ENCODE peak calls at places on chromosomes 4 and X, in ten cellular contexts. W is stimulated activated CD4-positive, alpha-beta T cell treated with anti-CD3 and anti-CD28 coated beads, Interleukin-15, amount 100 ng/mL, for 1 hour; X is kidney; B is CD4-positive, alpha-beta T cell; Z is iris pigment epithelial cell; D is GM04503; U is stimulated activated naive CD8-positive, alpha-beta T cell treated with anti-CD3 and anti-CD28 coated beads, Interleukin-15, Interleukin-2, amounts not matched to agents 100 U/mL and 50 U/mL, for 24 hours; A is DMS153; H is RPMI7951; O is NCI-H510A treated with DMSO at 0.1 percent for 48 hours. V is an unnamed sample.

GRCh38 chr4:48184891-48185290 is 50.8 kb upstream of the TXK start:
- DNase-seq in H (no peak), Z (peak), U (no peak), O (no peak), A (no peak), B (no peak), D (no peak), X (no peak), W (no peak), V (no peak)

GRCh38 chrX:136766785-136767103 is 14.0 kb downstream of the ARHGEF6 start:
- DNase-seq in B (no peak), U (no peak), D (no peak), W (no peak), A (no peak), O (no peak), X (peak), Z (no peak), H (no peak), V (no peak)

GRCh38 chrX:39816871-39817731 is 280.7 kb downstream of the BCOR start:
- DNase-seq in B (no peak), X (no peak), U (no peak), A (no peak), H (peak), D (no peak), Z (peak), O (peak), W (no peak), V (no peak)

GRCh38 chrX:132807411-132808030 is 150.9 kb downstream of the HS6ST2 start:
- DNase-seq in B (no peak), W (no peak), Z (no peak), O (no peak), A (no peak), D (no peak), U (no peak), H (no peak), X (no peak), V (no peak)

GRCh38 chrX:141669689-141670088 is 28.9 kb downstream of the SPANXD start:
- DNase-seq in W (no peak), X (no peak), B (no peak), A (no peak), Z (peak), U (no peak), D (no peak), O (no peak), H (no peak), V (no peak)

GRCh38 chr4:3073158-3074077 is 920 bp downstream of the HTT-AS start:
- DNase-seq in U (peak), O (no peak), H (no peak), X (peak), W (no peak), Z (no peak), D (no peak), B (peak), A (no peak), V (no peak)

GRCh38 chr4:1400191-1400805 is 5.9 kb downstream of the NKX1-1 start:
- DNase-seq in Z (no peak), O (no peak), X (no peak), U (no peak), B (no peak), H (no peak), D (no peak), W (no peak), A (no peak), V (no peak)

GRCh38 chrX:11533211-11533651 is 132.5 kb downstream of the ARHGAP6 start:
- DNase-seq in Z (peak), W (no peak), A (peak), O (peak), H (peak), X (no peak), U (no peak), D (peak), B (no peak), V (peak)

GRCh38 chr4:144399927-144400326 is 246.0 kb upstream of the HHIP start:
- DNase-seq in H (peak), Z (peak), A (peak), O (peak), U (no peak), W (no peak), X (no peak), B (no peak), D (peak), V (peak)

GRCh38 chrX:519741-520140 is 110.8 kb upstream of the SHOX start:
- DNase-seq in Z (peak), A (no peak), H (peak), O (no peak), U (no peak), W (no peak), B (no peak), D (no peak), X (no peak), V (no peak)

GRCh38 chr4:19214591-19214990 is 1037.1 kb upstream of the SLIT2 start:
- DNase-seq in W (no peak), X (no peak), A (no peak), Z (peak), U (no peak), B (no peak), H (no peak), D (no peak), O (no peak), V (no peak)

GRCh38 chrX:102154900-102155805 is 624 bp downstream of the BEX5 start:
- DNase-seq in W (no peak), B (peak), Z (no peak), D (no peak), O (peak), X (peak), H (no peak), A (no peak), U (peak), V (no peak)

GRCh38 chr4:156154978-156155377 is 201.3 kb upstream of the CTSO start:
- DNase-seq in O (no peak), D (no peak), X (no peak), H (no peak), B (no peak), Z (no peak), A (no peak), U (no peak), W (no peak), V (no peak)

GRCh38 chr4:159035570-159035969 is 67.3 kb upstream of the RAPGEF2 start:
- DNase-seq in D (no peak), X (no peak), Z (no peak), A (peak), W (no peak), O (no peak), B (no peak), U (no peak), H (no peak), V (no peak)

GRCh38 chr4:126071346-126072333 is 756.9 kb downstream of the FAT4 start:
- DNase-seq in Z (peak), H (peak), A (peak), D (peak), O (peak), X (no peak), W (no peak), B (no peak), U (no peak), V (peak)

GRCh38 chrX:71859637-71860036 is 51.0 kb upstream of the NHSL2 start:
- DNase-seq in U (peak), A (no peak), D (no peak), Z (peak), X (no peak), W (no peak), O (peak), B (peak), H (peak), V (peak)

GRCh38 chr4:127844605-127845116 is 36.0 kb upstream of the PLK4 start:
- DNase-seq in D (no peak), U (no peak), W (no peak), H (no peak), O (no peak), A (no peak), X (no peak), B (no peak), Z (peak), V (no peak)

GRCh38 chr4:150888217-150888616 is 126.9 kb downstream of the LRBA start:
- DNase-seq in D (no peak), W (no peak), B (no peak), U (no peak), H (no peak), X (no peak), O (no peak), A (no peak), Z (no peak), V (no peak)

GRCh38 chrX:10112510-10112909 is 44.3 kb upstream of the CLCN4 start:
- DNase-seq in D (no peak), Z (no peak), U (no peak), X (no peak), A (no peak), W (no peak), O (no peak), H (no peak), B (no peak), V (no peak)

GRCh38 chrX:47707031-47707780 is 48.2 kb upstream of the UXT start:
- DNase-seq in X (no peak), O (no peak), W (no peak), Z (peak), U (no peak), B (no peak), A (no peak), H (no peak), D (no peak), V (no peak)

GRCh38 chrX:17376381-17377046 is 1.5 kb downstream of the NHS start:
- DNase-seq in A (no peak), W (no peak), U (peak), Z (no peak), D (no peak), X (peak), H (no peak), B (no peak), O (peak), V (no peak)

GRCh38 chr4:30839583-30840520 is 119.7 kb downstream of the PCDH7 start:
- DNase-seq in O (no peak), H (peak), Z (peak), U (no peak), D (no peak), W (no peak), A (no peak), B (no peak), X (no peak), V (no peak)

GRCh38 chr4:27178066-27178465 is 317.4 kb downstream of the STIM2 start:
- DNase-seq in U (no peak), X (no peak), A (no peak), Z (no peak), D (no peak), W (no peak), H (no peak), O (no peak), B (no peak), V (no peak)

GRCh38 chrX:46407753-46408130 is 137.5 kb downstream of the ZNF674 start:
- DNase-seq in X (no peak), O (no peak), A (no peak), W (no peak), H (peak), B (no peak), D (no peak), U (no peak), Z (peak), V (no peak)

GRCh38 chr4:105401278-105401677 is 72.6 kb downstream of the PPA2 start:
- DNase-seq in H (no peak), U (no peak), X (no peak), B (no peak), D (no peak), Z (no peak), O (no peak), A (no peak), W (no peak), V (no peak)

GRCh38 chr4:98102660-98103059 is 40.6 kb downstream of the STPG2 start:
- DNase-seq in Z (no peak), H (no peak), D (no peak), X (no peak), A (no peak), U (no peak), W (no peak), O (no peak), B (no peak), V (no peak)

GRCh38 chrX:140274761-140275525 is 229.9 kb downstream of the SOX3 start:
- DNase-seq in A (no peak), W (no peak), X (no peak), D (peak), U (no peak), B (no peak), H (peak), Z (peak), O (no peak), V (no peak)

GRCh38 chrX:148620023-148620422 is 119.6 kb downstream of the AFF2 start:
- DNase-seq in O (no peak), X (no peak), W (no peak), H (peak), U (no peak), D (peak), A (no peak), B (no peak), Z (no peak), V (no peak)

GRCh38 chrX:136162827-136163427 is 15.6 kb downstream of the FHL1 start:
- DNase-seq in Z (peak), A (no peak), U (peak), W (peak), D (no peak), H (peak), X (no peak), B (peak), O (no peak), V (no peak)

GRCh38 chr4:112767386-112767785 is 130.4 kb downstream of the LARP7 start:
- DNase-seq in H (no peak), U (no peak), O (no peak), W (no peak), D (no peak), B (no peak), Z (no peak), X (no peak), A (no peak), V (no peak)

GRCh38 chr4:55255171-55255570 is 90.9 kb upstream of the SRD5A3 start:
- DNase-seq in H (no peak), X (no peak), A (no peak), U (no peak), W (no peak), O (no peak), D (peak), Z (peak), B (no peak), V (no peak)

GRCh38 chr4:39699676-39700409 is 1.9 kb downstream of the UBE2K start:
- DNase-seq in B (no peak), X (no peak), W (no peak), U (no peak), D (no peak), Z (peak), O (no peak), A (no peak), H (peak), V (no peak)

GRCh38 chr4:56448301-56448700 is 12.2 kb downstream of the PAICS start:
- DNase-seq in D (no peak), O (no peak), X (no peak), U (no peak), A (no peak), H (no peak), B (no peak), Z (peak), W (no peak), V (no peak)

GRCh38 chrX:18935893-18936292 is 48.0 kb downstream of the PHKA2 start:
- DNase-seq in Z (no peak), X (no peak), W (no peak), A (no peak), B (no peak), O (no peak), D (no peak), H (no peak), U (no peak), V (no peak)

GRCh38 chr4:13605330-13605729 is 22.2 kb downstream of the BOD1L1 start:
- DNase-seq in U (no peak), W (no peak), D (no peak), X (no peak), Z (peak), H (no peak), A (no peak), B (no peak), O (no peak), V (no peak)